ENCODE peak calls at places on chromosomes 1 and 21, in five cellular contexts. M, R, B, N and I are unnamed samples.

GRCh38 chr1:33081554-33082305 is 777 bp downstream of the AZIN2 start:
- DNase-seq in M (no peak), R (peak), B (no peak), N (no peak), I (no peak)

GRCh38 chr1:169995993-169996392 is 78.5 kb downstream of the KIFAP3 start:
- DNase-seq in M (no peak), R (no peak), B (no peak), N (no peak), I (no peak)

GRCh38 chr1:232529747-232530146 is 100.2 kb downstream of the SIPA1L2 start:
- DNase-seq in M (peak), R (peak), B (no peak), N (no peak), I (no peak)

GRCh38 chr1:201731592-201731991 is 97.4 kb upstream of the IPO9 start:
- DNase-seq in M (no peak), R (no peak), B (peak), N (no peak), I (no peak)

GRCh38 chr1:94947453-94947852 is 20.5 kb upstream of the CNN3 start:
- DNase-seq in M (peak), R (no peak), B (peak), N (no peak), I (no peak)

GRCh38 chr1:60914982-60915381 is 167.4 kb upstream of the NFIA start:
- DNase-seq in M (no peak), R (no peak), B (no peak), N (no peak), I (no peak)

GRCh38 chr1:244794071-244794470 is 41.4 kb upstream of the COX20 start:
- DNase-seq in M (no peak), R (no peak), B (no peak), N (no peak), I (no peak)

GRCh38 chr1:89724369-89725015 is 91.6 kb downstream of the LRRC8C start:
- DNase-seq in M (peak), R (no peak), B (no peak), N (no peak), I (no peak)

GRCh38 chr1:243582321-243582720 is 267.7 kb downstream of the AKT3 start:
- DNase-seq in M (peak), R (no peak), B (peak), N (peak), I (no peak)

GRCh38 chr1:65343286-65343685 is 33.9 kb downstream of the DNAJC6 start:
- DNase-seq in M (peak), R (no peak), B (peak), N (no peak), I (no peak)

GRCh38 chr1:63319069-63320023 is 3.0 kb upstream of the FOXD3 start:
- DNase-seq in M (no peak), R (peak), B (no peak), N (peak), I (peak)

GRCh38 chr1:38046884-38047602 is 450 bp upstream of the POU3F1 start:
- DNase-seq in M (peak), R (peak), B (peak), N (peak), I (peak)

DNA sequence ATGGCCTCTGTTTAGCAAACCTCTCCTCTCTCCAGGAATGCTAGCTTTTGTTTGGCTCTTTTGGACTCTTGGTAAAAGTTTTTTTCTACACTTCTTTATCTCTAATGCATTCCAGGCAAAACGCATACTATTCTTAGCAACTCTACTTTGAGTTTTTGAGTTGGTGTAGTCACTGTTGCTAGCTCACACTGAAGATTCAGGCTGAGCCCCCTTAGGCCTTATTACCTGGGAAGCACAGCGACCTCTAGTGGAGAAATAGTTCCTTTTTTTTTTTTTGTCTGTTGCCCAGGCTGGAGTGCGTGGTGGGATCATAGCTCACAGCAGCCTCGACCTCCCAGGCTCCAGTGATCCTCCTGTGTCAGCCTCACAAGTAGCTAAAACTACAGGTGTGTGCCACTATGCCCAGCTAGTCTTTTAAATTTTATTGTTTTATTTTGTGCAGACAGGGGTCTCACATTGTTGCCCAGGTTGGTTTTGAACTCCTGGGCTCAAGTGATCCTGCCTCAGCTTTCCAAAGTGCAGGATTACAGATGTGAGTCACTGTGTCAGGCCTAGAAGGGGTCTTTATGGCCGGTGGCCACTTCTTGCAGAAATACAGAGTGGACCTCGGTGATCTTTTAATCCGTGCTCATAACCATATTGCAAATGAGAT is 61.6 kb downstream of the CASQ2 start:
- DNase-seq in M (peak), R (peak), B (peak), N (peak), I (peak)
- H3K18ac ChIP-seq in M (no peak), R (no peak), B (no peak), N (no peak), I (no peak)

DNA sequence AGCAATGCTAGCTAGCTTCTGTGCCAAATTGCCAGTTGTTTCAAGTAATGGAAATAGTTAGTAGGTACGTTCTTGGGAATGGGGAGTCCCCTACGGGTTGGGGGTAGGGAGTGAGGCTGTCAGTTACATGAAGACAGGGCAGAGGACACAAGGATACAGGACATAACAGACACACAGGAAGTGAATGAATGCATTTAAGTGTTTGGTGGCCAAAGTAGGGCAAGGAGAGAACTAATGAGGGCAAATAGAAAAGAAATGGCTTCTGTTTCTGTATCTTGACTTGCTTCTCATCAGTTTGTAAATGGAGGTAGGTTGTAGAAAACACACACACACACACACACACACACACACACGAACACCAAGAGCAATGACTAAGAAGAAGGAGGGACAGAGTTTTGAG is 142.2 kb downstream of the S1PR1 start:
- DNase-seq in M (no peak), R (no peak), B (no peak), N (no peak), I (no peak)
- H3K9ac ChIP-seq in M (no peak), R (no peak), B (no peak), N (no peak), I (no peak)

GRCh38 chr1:8956461-8957349 is 11.0 kb downstream of the CA6 start:
- DNase-seq in M (no peak), R (no peak), B (no peak), N (no peak), I (no peak)

GRCh38 chr1:8950309-8950708 is 4.6 kb downstream of the CA6 start:
- DNase-seq in M (no peak), R (no peak), B (no peak), N (no peak), I (no peak)

GRCh38 chr1:8951246-8951645 is 5.6 kb downstream of the CA6 start:
- DNase-seq in M (no peak), R (no peak), B (no peak), N (no peak), I (no peak)

DNA sequence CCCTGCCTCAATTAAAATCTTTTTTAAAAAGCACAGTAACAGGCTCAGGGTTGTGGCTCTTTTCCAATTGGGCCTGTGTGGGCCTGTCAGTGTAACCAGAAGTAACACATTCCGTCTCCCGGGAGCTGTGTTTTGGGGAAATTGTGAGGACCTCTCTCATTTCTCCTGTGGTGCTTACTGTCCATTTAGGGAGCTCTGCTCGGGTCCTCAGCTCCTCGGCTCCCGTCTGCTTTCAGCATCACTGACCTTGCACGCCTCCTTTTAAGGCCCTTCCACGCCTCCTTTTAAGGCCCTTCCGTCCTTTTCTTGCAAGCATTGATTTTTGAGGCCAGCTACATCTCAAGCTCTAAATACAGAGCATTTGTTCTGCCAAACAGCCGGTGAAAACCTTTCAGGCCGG is 9.7 kb downstream of the CA6 start:
- DNase-seq in M (no peak), R (no peak), B (no peak), N (no peak), I (no peak)
- H4K8ac ChIP-seq in M (no peak), R (no peak), B (no peak), N (no peak), I (no peak)

GRCh38 chr21:42523211-42523610 is 9.6 kb downstream of the SLC37A1 start:
- DNase-seq in M (no peak), R (no peak), B (no peak), N (no peak), I (no peak)
- H3K18ac ChIP-seq in M (no peak), R (no peak), B (no peak), N (peak), I (no peak)

DNA sequence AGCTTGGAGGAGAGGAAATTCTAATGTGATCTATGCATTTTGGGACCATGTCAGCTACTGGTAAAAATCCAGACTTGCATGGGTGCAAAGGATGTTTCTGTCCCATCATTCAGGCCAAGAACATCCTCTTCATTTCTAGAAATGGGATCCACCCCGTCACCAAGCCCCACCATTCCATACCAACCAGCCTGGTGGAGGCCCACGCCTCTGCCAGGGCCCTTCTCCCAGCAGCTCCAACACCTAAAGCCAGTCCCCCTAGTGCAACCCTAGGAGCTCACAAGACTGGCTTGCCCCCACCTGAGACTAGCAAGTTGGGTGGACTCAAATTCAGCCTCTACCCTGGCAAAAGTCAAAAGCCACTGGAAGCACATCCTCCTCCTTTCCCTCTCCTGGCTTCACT is 1.9 kb downstream of the ARHGEF11 start:
- DNase-seq in M (no peak), R (no peak), B (no peak), N (no peak), I (no peak)
- H3K9ac ChIP-seq in M (peak), R (peak), B (peak), N (no peak), I (peak)

DNA sequence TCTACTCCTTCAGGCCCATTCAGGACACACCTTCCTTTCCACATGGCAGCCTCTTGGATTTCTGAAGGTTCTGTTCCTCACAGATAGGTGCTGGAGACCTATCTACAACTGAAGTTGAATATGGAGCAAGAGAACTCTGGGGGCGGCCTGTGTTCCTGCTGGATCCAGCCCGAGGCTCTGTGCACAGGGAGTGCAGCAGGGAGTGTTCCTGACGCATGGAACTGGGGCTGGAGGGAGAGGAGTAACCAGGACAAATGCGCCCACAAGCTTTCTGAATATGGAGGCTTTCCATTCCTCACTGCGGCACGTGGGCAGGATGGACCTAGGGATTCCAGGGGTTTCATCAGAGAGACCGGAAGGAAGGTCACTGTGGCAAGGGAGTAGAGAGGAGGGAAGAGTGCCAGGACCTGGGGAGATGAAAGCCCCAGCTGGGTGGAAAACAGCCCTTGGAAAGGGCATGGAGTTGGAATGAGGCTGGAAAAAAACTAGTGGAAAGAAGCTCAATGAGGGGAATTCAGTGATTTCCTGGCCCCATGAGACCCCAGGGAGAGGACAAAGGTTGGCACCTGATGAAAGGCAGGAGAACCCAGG is 12.5 kb downstream of the PM20D1 start:
- DNase-seq in M (no peak), R (no peak), B (no peak), N (no peak), I (no peak)
- H4K8ac ChIP-seq in M (no peak), R (no peak), B (no peak), N (no peak), I (no peak)

GRCh38 chr1:8448906-8449661 is 131.2 kb downstream of the SLC45A1 start:
- DNase-seq in M (peak), R (no peak), B (peak), N (no peak), I (no peak)
- H3K18ac ChIP-seq in M (peak), R (no peak), B (no peak), N (no peak), I (no peak)

DNA sequence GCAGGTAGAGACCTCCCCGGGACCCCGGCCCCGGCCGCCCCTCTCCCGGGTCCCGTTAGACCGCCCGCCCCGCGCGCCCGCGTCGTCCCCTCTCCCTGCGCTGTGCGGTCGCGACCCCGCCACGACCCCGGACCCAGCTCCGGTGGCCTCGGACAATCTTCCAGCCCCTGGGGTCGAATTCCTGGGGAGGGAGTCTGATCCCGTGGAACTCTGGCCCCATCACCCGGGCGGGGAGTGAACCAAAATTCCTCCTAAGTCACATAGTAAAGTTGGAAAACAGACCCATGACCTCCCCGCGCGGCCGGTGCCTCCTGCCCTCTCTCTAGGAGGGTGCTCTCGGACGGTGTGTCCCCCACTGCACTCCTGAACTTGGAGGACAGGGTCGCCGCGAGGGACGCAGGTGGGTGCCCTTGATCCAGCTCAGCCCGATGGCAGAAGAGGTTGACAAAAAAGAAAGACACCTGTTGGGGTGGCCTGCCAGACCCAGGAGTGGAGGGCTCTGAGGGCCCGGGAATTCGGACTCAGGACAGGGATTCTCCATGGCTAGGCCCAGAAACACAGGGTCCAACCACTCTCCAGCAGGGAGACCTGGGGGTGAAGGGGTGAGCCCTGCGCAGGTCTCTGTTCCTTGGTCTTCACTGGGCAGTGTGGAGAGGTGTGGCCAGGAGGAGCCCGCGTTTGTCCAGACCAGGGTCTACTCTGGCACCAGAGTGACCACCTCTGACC is 451 bp downstream of the ADAMTSL4 start:
- DNase-seq in M (no peak), R (peak), B (peak), N (no peak), I (peak)
- H3K9ac ChIP-seq in M (peak), R (peak), B (peak), N (peak), I (no peak)

DNA sequence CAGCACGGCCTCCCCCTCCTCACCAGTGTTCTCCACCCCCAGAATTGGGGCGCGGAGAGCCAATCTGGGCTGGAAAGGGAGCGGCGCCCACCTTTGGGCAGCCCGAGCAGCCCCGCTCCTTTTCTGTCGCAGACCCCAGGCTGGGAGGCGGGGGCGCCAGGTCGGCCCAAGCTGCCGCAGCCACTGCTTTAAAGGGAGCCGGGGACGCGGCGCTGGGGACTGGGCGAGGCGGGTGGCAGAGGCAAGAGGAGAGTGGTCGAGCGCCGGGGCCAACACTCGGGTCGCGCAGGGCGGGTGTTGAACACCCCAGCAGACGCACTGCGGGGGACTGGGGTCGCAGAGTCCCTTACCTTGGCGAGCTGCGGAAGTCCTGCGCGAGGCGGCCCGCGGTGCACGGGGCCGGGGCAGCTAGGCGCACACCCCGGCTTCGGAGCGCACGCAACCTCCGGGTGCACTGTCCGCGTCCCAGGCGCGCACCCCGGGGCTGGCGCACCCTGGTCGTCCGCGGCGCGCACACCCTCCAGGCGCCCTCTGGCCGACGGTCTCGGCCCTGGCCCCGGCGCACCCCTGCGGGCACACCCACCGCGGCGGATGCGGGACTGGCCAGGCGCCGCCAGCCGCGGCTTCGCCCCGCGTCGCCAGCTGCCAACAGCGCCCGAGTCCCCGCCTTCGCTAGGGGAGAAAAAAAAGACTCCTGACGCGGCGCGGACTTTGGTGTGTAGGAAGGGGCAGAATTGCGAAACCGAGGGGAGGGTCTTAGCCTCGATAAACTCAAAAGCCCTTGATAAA is at the start of gene KANK4:
- DNase-seq in M (no peak), R (peak), B (no peak), N (no peak), I (peak)
- H4K8ac ChIP-seq in M (no peak), R (no peak), B (no peak), N (no peak), I (no peak)

DNA sequence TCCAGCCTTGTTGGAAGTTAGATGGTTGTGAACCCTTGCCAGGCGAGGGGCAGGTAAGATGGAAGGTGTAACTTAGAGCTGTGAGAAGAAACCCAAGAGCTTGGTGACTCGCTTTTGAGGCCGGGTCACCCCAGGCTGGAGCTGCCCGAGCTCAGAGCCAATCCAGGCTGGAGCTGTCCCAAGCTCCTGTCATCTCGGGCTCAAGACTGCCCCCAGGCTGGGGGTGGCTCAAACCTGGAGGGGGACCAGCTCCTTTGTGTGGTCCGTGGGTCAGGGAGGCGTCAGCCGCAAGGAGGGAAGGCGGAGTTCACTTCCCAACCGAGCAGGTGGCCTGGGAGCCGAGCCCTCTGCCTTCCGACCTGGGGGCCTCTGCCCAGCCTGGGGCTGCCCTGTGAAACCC is 2.0 kb downstream of the HUNK start:
- DNase-seq in M (no peak), R (peak), B (no peak), N (peak), I (peak)
- H3K18ac ChIP-seq in M (no peak), R (no peak), B (no peak), N (peak), I (no peak)